ENCODE peak calls at places on chromosomes 7 and 10, in six cellular contexts. Y is H9, L is mesendoderm, B is IMR-90, W is H1, X is neuronal stem cell. T is an unnamed sample.

GRCh38 chr7:157404845-157405481 is 68.2 kb downstream of the DNAJB6 start:
- DNase-seq in Y (no peak), W (no peak), L (no peak), B (peak; percentile 94), X (no peak), T (peak; percentile 92)

GRCh38 chr10:70672165-70672992 is at the start of gene ADAMTS14:
- DNase-seq in X (peak; percentile 44), W (peak; percentile 69), B (no peak), Y (peak; percentile 62), L (peak; percentile 55), T (peak; percentile 41)

GRCh38 chr7:77197135-77197534 is 2.5 kb downstream of the FGL2 start:
- DNase-seq in W (no peak), Y (no peak), X (no peak), L (no peak), B (no peak), T (no peak)

GRCh38 chr7:129258649-129259389 is 34.0 kb downstream of the AHCYL2 start:
- DNase-seq in L (peak; percentile 97), Y (peak; percentile 58), X (peak; percentile 89), W (no peak), B (no peak), T (peak; percentile 19)

GRCh38 chr10:113680172-113681111 is 730 bp downstream of the CASP7 start:
- DNase-seq in Y (no peak), X (no peak), W (no peak), L (no peak), B (peak; percentile 73), T (peak; percentile 71)

GRCh38 chr10:119818889-119819270 is 53.8 kb downstream of the MCMBP start:
- DNase-seq in Y (peak; percentile 47), W (no peak), L (peak; percentile 84), B (no peak), X (peak; percentile 62), T (no peak)

GRCh38 chr10:52703898-52704297 is 68.7 kb downstream of the MBL2 start:
- DNase-seq in Y (no peak), X (no peak), B (no peak), L (peak; percentile 34), W (no peak), T (no peak)

GRCh38 chr10:132132391-132132841 is 54.3 kb upstream of the DPYSL4 start:
- DNase-seq in B (no peak), Y (no peak), X (no peak), L (no peak), W (no peak), T (no peak)

GRCh38 chr10:93481931-93482834 is at the start of gene MYOF:
- DNase-seq in X (peak; percentile 54), L (peak; percentile 83), W (peak; percentile 59), B (peak; percentile 93), Y (peak; percentile 61), T (peak; percentile 91)

GRCh38 chr7:1043552-1044188 is 676 bp upstream of the GPR146 start:
- DNase-seq in B (no peak), L (no peak), Y (no peak), X (no peak), W (no peak), T (no peak)

GRCh38 chr10:36181421-36181820 is 539.3 kb upstream of the FZD8 start:
- DNase-seq in B (peak; percentile 46), W (no peak), Y (no peak), X (no peak), L (no peak), T (peak; percentile 33)

GRCh38 chr7:4866528-4867496 is 5.0 kb upstream of the PAPOLB start:
- DNase-seq in W (no peak), X (no peak), B (no peak), L (no peak), Y (no peak), T (no peak)
- H2BK15ac ChIP-seq in W (no peak overlapping the region), X (no peak overlapping the region), B (no peak overlapping the region), L (no peak overlapping the region), Y (no peak overlapping the region), T (no peak overlapping the region)

DNA sequence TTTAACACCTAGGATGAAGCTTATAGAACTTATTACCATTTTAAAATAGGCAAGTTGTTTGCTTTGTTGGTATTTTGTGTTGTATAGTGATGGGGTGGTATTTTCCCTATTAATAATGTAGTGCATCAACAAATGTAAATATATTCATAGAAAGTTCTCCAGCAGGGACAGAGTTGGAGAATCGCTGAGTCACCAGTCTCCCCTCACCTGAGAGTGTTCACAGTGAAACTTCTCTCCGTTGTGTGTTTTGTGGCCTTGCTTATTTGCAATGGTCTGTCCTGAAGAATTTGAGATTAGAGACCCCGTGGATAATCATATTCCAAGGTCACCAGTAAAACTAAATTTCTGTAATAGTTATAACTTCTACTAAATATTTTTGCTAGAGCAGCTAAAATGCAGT is 51.0 kb downstream of the HDAC9 start:
- DNase-seq in L (no peak), B (no peak), Y (no peak), X (no peak), W (no peak), T (no peak)
- H2AK5ac ChIP-seq in L (no peak overlapping the region), B (no peak overlapping the region), Y (no peak overlapping the region), X (no peak overlapping the region), W (no peak overlapping the region), T (no peak overlapping the region)

GRCh38 chr7:25158962-25159361 is 33.9 kb upstream of the CYCS start:
- DNase-seq in Y (no peak), W (no peak), B (no peak), X (no peak), L (no peak), T (no peak)
- H2BK15ac ChIP-seq in Y (no peak overlapping the region), W (no peak overlapping the region), B (no peak overlapping the region), X (no peak overlapping the region), L (no peak overlapping the region), T (no peak overlapping the region)

DNA sequence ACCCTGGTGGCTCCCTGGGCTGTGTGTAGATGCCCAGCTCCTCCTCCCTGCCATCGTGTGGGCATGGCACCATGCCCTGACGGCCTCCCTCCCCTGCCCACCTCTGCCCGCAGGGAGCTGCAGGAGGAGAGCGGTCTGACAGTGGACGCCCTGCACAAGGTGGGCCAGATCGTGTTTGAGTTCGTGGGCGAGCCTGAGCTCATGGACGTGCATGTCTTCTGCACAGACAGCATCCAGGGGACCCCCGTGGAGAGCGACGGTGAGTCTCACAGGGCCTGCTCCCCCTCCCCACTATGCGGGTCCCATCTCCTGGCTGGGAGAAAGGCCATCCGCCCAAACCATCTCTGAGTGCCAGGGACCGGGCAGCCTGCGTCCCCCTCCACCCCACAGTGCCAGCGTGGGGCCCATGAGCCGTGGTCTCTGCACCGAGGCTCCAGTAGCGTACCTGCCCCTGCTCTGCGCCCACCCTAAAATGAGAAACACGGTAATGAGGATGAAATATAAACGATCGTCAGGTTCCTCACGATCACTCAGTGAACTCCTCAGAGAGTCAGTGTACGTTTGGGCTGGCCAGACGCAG is 7.8 kb downstream of the NUDT1 start:
- DNase-seq in W (no peak), L (no peak), X (no peak), B (no peak), Y (no peak), T (no peak)
- H2AK5ac ChIP-seq in W (no peak overlapping the region), L (no peak overlapping the region), X (peak overlapping the region; percentile 90), B (peak overlapping the region; percentile 100), Y (no peak overlapping the region), T (peak overlapping the region; percentile 88)

GRCh38 chr7:40711706-40712105 is 576.9 kb downstream of the SUGCT start:
- DNase-seq in X (no peak), W (no peak), Y (no peak), L (no peak), B (no peak), T (no peak)
- H2BK15ac ChIP-seq in X (no peak overlapping the region), W (no peak overlapping the region), Y (no peak overlapping the region), L (no peak overlapping the region), B (no peak overlapping the region), T (no peak overlapping the region)

DNA sequence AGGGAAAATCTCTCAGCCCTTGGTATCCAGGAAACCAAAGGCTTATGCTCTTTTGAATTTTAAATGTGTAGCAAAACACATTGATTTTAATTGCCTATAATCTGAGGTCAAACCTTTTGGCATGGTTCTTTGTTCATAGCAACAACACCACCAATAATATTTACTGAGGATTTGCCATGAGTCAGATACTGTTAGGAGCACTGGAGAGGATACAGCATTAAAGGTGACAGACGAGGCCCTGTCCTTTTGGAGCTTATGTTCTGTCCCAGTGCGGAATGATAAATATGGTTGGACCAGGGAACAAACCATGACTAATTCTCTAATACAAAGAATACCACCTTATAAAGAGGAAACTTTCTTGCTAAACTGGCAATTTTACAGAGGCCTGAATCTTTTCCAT is 176.6 kb downstream of the CTNNA3 start:
- DNase-seq in Y (no peak), L (peak; percentile 53), W (no peak), B (no peak), X (no peak), T (no peak)
- H2AK5ac ChIP-seq in Y (no peak overlapping the region), L (no peak overlapping the region), W (no peak overlapping the region), B (no peak overlapping the region), X (no peak overlapping the region), T (no peak overlapping the region)

GRCh38 chr10:80442879-80443278 is 11.2 kb upstream of the TSPAN14 start:
- DNase-seq in L (no peak), B (no peak), Y (no peak), X (no peak), W (no peak), T (peak; percentile 38)
- H2BK15ac ChIP-seq in L (no peak overlapping the region), B (no peak overlapping the region), Y (no peak overlapping the region), X (no peak overlapping the region), W (no peak overlapping the region), T (no peak overlapping the region)